ENCODE peak calls at places on chromosomes 13 and 19, in six cellular contexts. B is HCT116, X is heart left ventricle, S is Peyer's patch, I is testis, J is uterus. Z is an unnamed sample.

GRCh38 chr13:22592515-22592914 is 588.3 kb upstream of the SGCG start:
- DNase-seq in B (no peak), X (no peak), S (no peak), I (no peak), J (no peak), Z (no peak)

GRCh38 chr13:47420568-47420967 is 523.7 kb upstream of the HTR2A start:
- DNase-seq in B (no peak), X (no peak), S (no peak), I (no peak), J (no peak), Z (no peak)

GRCh38 chr19:55931936-55932386 is at the start of gene NLRP13:
- DNase-seq in B (no peak), X (no peak), S (no peak), I (no peak), J (no peak), Z (peak)

GRCh38 chr19:17779281-17779930 is 15.5 kb upstream of the B3GNT3 start:
- DNase-seq in B (peak), X (peak), S (no peak), I (peak), J (no peak), Z (peak)

GRCh38 chr19:20079487-20079886 is 1.7 kb downstream of the ZNF90 start:
- DNase-seq in B (no peak), X (no peak), S (no peak), I (no peak), J (no peak), Z (no peak)

GRCh38 chr19:45070214-45070613 is 6.1 kb downstream of the ZNF296 start:
- DNase-seq in B (no peak), X (no peak), S (no peak), I (no peak), J (no peak), Z (no peak)

GRCh38 chr13:45626731-45627374 is 11.3 kb upstream of the ERICH6B start:
- DNase-seq in B (no peak), X (no peak), S (no peak), I (no peak), J (no peak), Z (no peak)

GRCh38 chr19:2151339-2152229 is at the start of gene AP3D1:
- DNase-seq in B (peak), X (peak), S (peak), I (peak), J (peak), Z (peak)

GRCh38 chr13:109790071-109790470 is 3.7 kb upstream of the IRS2 start:
- DNase-seq in B (no peak), X (no peak), S (no peak), I (no peak), J (no peak), Z (no peak)

GRCh38 chr13:23321534-23322241 is 111.8 kb downstream of the SACS start:
- DNase-seq in B (peak), X (peak), S (no peak), I (no peak), J (peak), Z (peak)

GRCh38 chr19:610801-611505 is 21.3 kb downstream of the HCN2 start:
- DNase-seq in B (no peak), X (peak), S (peak), I (peak), J (peak), Z (no peak)

GRCh38 chr19:42066075-42066754 is 3.8 kb downstream of the GRIK5 start:
- DNase-seq in B (no peak), X (no peak), S (no peak), I (peak), J (no peak), Z (no peak)

GRCh38 chr13:94308808-94309207 is 170.7 kb downstream of the DCT start:
- DNase-seq in B (no peak), X (no peak), S (no peak), I (no peak), J (no peak), Z (no peak)

DNA sequence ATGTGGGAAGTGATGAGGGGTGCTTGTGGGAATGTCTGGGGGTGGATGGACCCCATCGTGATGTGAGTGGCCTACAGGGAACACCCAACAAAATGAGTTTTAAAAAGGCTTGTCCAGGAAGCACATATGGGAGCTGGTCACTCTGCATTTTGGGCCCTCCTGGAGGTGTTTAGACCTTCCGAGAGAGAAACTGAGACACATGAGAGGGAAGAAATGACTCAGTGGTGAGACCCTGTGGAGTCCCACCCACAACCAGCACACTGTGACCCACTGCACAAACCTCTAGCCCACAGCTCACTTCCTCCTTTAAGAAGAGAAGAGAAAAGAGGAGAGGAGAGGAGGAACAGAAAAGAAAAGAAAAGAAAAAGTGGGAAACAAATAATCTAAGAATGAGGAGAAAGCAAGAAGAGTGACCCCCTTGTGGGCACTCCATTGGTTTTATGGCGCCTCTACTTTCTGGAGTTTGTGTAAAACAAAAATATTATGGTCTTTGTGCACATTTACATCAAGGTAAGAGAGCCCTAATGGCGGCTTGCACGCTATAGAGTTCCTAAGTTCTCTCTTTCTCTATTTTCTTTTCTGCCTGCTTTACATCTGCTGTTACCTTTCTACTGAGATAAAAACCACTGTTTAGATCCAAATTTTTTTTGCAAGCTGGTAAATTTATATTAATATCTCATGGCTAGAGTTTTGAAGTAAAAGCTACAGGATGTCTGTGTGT is 13.3 kb upstream of the LILRB1 start:
- DNase-seq in B (no peak), X (no peak), S (peak), I (no peak), J (no peak), Z (no peak)
- H3K4me3 ChIP-seq in B (no peak), X (no peak), S (no peak), I (no peak), J (no peak), Z (no peak)

GRCh38 chr13:29562762-29563161 is 32.7 kb downstream of the SLC7A1 start:
- DNase-seq in B (no peak), X (no peak), S (no peak), I (no peak), J (no peak), Z (no peak)

GRCh38 chr13:29563941-29564340 is 31.5 kb downstream of the SLC7A1 start:
- DNase-seq in B (no peak), X (no peak), S (no peak), I (no peak), J (no peak), Z (no peak)

GRCh38 chr13:29566864-29567263 is 28.6 kb downstream of the SLC7A1 start:
- DNase-seq in B (no peak), X (no peak), S (no peak), I (no peak), J (no peak), Z (no peak)

GRCh38 chr13:29566206-29566605 is 29.3 kb downstream of the SLC7A1 start:
- DNase-seq in B (no peak), X (no peak), S (no peak), I (no peak), J (no peak), Z (no peak)

GRCh38 chr13:29564828-29565227 is 30.7 kb downstream of the SLC7A1 start:
- DNase-seq in B (no peak), X (no peak), S (no peak), I (no peak), J (no peak), Z (no peak)
- TF ChIP-seq CTCF in B (peak), X (peak), S (no peak), I (peak), J (peak), Z (no peak)

DNA sequence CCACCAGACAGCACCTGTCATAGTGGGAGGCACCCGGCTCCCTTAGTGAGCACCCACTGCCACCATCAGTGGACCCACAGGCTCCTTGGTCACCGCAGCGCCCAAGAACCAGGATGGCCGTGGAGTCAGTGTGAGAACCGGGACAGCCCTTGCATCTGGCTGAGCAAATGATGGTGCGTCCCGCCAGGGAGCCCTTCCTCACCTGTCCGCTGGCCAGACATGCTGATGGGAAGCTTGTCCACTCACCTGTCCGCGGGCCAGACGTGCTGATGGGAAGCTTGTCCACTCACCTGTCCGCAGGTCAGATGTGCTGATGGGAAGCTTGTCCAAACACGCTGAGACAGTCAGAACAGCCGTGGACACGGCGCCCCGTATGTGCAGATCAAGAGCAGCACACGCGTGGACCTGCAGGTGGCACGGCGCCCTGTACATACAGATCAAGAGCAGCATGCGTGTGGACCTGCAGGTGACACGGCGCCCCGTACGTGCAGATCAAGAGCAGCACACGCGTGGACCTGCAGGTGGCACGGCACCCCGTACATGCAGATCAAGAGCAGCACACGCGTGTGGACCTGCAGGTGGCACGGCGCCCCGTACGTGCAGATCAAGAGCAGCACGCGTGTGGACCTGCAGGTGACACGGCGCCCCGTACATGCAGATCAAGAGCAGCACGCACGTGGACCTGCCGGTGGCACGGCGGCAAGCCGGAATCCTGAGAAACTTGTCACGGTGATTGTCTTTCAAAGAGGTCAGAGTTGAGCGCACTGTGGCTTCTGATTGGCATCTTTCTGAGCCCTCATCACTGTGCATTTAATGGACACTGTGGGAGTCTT is 40.7 kb upstream of the DCUN1D2 start:
- DNase-seq in B (no peak), X (no peak), S (no peak), I (peak), J (no peak), Z (peak)
- TF ChIP-seq POLR2A in B (no peak), X (no peak), S (no peak), I (no peak), J (no peak), Z (no peak)

GRCh38 chr19:31348416-31349159 is 648 bp downstream of the TSHZ3 start:
- DNase-seq in B (no peak), X (peak), S (no peak), I (peak), J (peak), Z (no peak)
- H3K4me3 ChIP-seq in B (no peak), X (peak), S (peak), I (peak), J (peak), Z (peak)

GRCh38 chr19:3547767-3548282 is 8.9 kb downstream of the TEKTIP1 start:
- DNase-seq in B (no peak), X (no peak), S (no peak), I (no peak), J (no peak), Z (no peak)

GRCh38 chr19:3546119-3546518 is 7.1 kb downstream of the TEKTIP1 start:
- DNase-seq in B (no peak), X (no peak), S (no peak), I (no peak), J (no peak), Z (no peak)

GRCh38 chr19:3548594-3548993 is 8.8 kb downstream of the MFSD12 start:
- DNase-seq in B (no peak), X (no peak), S (no peak), I (no peak), J (no peak), Z (no peak)

GRCh38 chr19:3545669-3546034 is 6.7 kb downstream of the TEKTIP1 start:
- DNase-seq in B (no peak), X (no peak), S (no peak), I (no peak), J (no peak), Z (no peak)

DNA sequence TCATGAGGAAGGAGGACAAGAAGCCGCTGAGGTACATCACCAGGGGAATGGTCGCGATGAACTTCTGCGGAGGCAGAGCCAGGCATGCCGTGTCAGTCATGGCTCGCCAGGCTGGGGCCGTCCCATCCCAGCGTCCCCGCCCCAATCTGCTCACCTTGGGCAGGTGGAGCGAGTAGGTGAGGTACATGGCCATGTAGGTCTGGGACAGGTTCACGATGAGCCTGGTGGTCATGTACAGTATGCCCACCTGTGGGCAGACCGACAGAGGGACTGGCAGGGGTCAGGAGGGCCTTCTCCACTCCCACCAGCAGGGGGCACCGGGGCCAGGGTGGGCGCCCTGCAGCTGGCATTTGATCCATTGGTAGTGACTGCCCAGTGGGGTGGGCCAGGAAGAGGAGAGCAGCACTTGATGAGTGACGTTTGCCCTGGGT is 8.3 kb downstream of the TEKTIP1 start:
- DNase-seq in B (no peak), X (no peak), S (no peak), I (no peak), J (no peak), Z (no peak)
- TF ChIP-seq CTCF in B (peak), X (peak), S (peak), I (peak), J (no peak), Z (no peak)